ENCODE peak calls at places on chromosomes 2 and 18, in nine cellular contexts. B is HEK293T; F is stimulated activated CD4-positive, alpha-beta T cell treated with anti-CD3 and anti-CD28 coated beads, Interleukin-4, amount 100 ng/mL, for 48 hours; Y is pulmonary artery endothelial cell; Z is aorta; S is HT-29; O is progenitor cell of endocrine pancreas; J is SJSA1; L is DMS153. N is an unnamed sample.

GRCh38 chr2:9781252-9781651 is 62.0 kb upstream of the TAF1B start:
- DNase-seq in B (no peak), F (no peak), Y (no peak), Z (no peak), S (no peak), O (no peak), J (no peak), L (no peak), N (no peak)

GRCh38 chr2:179613701-179614100 is 247.7 kb downstream of the ZNF385B start:
- DNase-seq in B (no peak), F (no peak), Y (no peak), Z (no peak), S (no peak), O (no peak), J (no peak), L (no peak), N (no peak)

GRCh38 chr18:58861353-58861752 is 3.3 kb upstream of the ZNF532 start:
- DNase-seq in B (no peak), F (no peak), Y (no peak), Z (no peak), S (no peak), O (no peak), J (no peak), L (no peak), N (no peak)

GRCh38 chr2:17171446-17172049 is 346.7 kb downstream of the RAD51AP2 start:
- DNase-seq in B (peak), F (no peak), Y (no peak), Z (no peak), S (peak), O (peak), J (peak), L (peak), N (peak)

GRCh38 chr18:55404811-55405654 is 183.0 kb downstream of the TCF4 start:
- DNase-seq in B (no peak), F (no peak), Y (no peak), Z (no peak), S (no peak), O (no peak), J (no peak), L (no peak), N (no peak)

GRCh38 chr2:240909216-240909974 is 3.3 kb downstream of the CROCC2 start:
- DNase-seq in B (no peak), F (no peak), Y (no peak), Z (no peak), S (no peak), O (no peak), J (no peak), L (no peak), N (no peak)

GRCh38 chr2:190023860-190024259 is 38.7 kb downstream of the MSTN start:
- DNase-seq in B (peak), F (no peak), Y (peak), Z (no peak), S (peak), O (no peak), J (peak), L (no peak), N (peak)

GRCh38 chr2:15359716-15360531 is 201.2 kb downstream of the NBAS start:
- DNase-seq in B (no peak), F (no peak), Y (peak), Z (no peak), S (peak), O (no peak), J (peak), L (no peak), N (peak)

GRCh38 chr18:57835904-57836303 is 32.8 kb upstream of the ATP8B1 start:
- DNase-seq in B (no peak), F (no peak), Y (no peak), Z (no peak), S (no peak), O (no peak), J (no peak), L (no peak), N (no peak)

GRCh38 chr18:8771930-8772329 is 66.6 kb downstream of the MTCL1 start:
- DNase-seq in B (no peak), F (no peak), Y (no peak), Z (no peak), S (no peak), O (no peak), J (no peak), L (no peak), N (peak)

GRCh38 chr2:134011936-134012586 is 241.8 kb upstream of the MGAT5 start:
- DNase-seq in B (no peak), F (no peak), Y (no peak), Z (no peak), S (no peak), O (no peak), J (peak), L (no peak), N (no peak)

GRCh38 chr18:62977512-62977911 is 262.2 kb downstream of the PHLPP1 start:
- DNase-seq in B (no peak), F (no peak), Y (no peak), Z (no peak), S (no peak), O (no peak), J (no peak), L (no peak), N (no peak)

GRCh38 chr2:186709529-186710455 is 15.9 kb downstream of the FAM171B start:
- DNase-seq in B (no peak), F (no peak), Y (no peak), Z (no peak), S (no peak), O (no peak), J (no peak), L (no peak), N (no peak)

GRCh38 chr18:70454705-70455322 is 166.0 kb downstream of the SOCS6 start:
- DNase-seq in B (peak), F (peak), Y (peak), Z (no peak), S (peak), O (peak), J (peak), L (peak), N (peak)

GRCh38 chr2:75065402-75066008 is 107.1 kb downstream of the POLE4 start:
- DNase-seq in B (no peak), F (no peak), Y (no peak), Z (no peak), S (no peak), O (no peak), J (peak), L (no peak), N (no peak)

GRCh38 chr18:22214731-22215528 is 45.5 kb downstream of the GATA6 start:
- DNase-seq in B (no peak), F (no peak), Y (no peak), Z (no peak), S (peak), O (no peak), J (no peak), L (peak), N (peak)

GRCh38 chr2:9337901-9338300 is 85.4 kb downstream of the ITGB1BP1 start:
- DNase-seq in B (no peak), F (no peak), Y (no peak), Z (no peak), S (no peak), O (no peak), J (no peak), L (no peak), N (no peak)

GRCh38 chr2:12587228-12587627 is 129.5 kb upstream of the TRIB2 start:
- DNase-seq in B (no peak), F (no peak), Y (no peak), Z (no peak), S (no peak), O (no peak), J (no peak), L (no peak), N (peak)

GRCh38 chr18:40570615-40571014 is 1384.4 kb upstream of the PIK3C3 start:
- DNase-seq in B (no peak), F (no peak), Y (no peak), Z (no peak), S (no peak), O (no peak), J (no peak), L (no peak), N (no peak)

GRCh38 chr2:29295843-29296242 is 180.6 kb downstream of the CLIP4 start:
- DNase-seq in B (no peak), F (no peak), Y (no peak), Z (no peak), S (peak), O (no peak), J (no peak), L (peak), N (peak)

GRCh38 chr18:66160007-66160406 is 409.2 kb downstream of the CDH7 start:
- DNase-seq in B (no peak), F (no peak), Y (no peak), Z (no peak), S (no peak), O (no peak), J (no peak), L (no peak), N (no peak)

N was measured in kidney tubule cell.